ENCODE peak calls at places on chromosomes 12 and 14, in four cellular contexts. One of them, this sample, is unnamed.

GRCh38 chr12:104303538-104304151 is at the start of gene EID3:
- DNase-seq in OCI-LY7: peak; percentile 70
- DNase-seq in SK-N-SH: peak; percentile 80
- DNase-seq in H9: peak; percentile 92
- DNase-seq in this sample: peak; percentile 73

GRCh38 chr14:103897075-103897947 is 30.9 kb upstream of the TDRD9 start:
- DNase-seq in OCI-LY7: no peak
- DNase-seq in SK-N-SH: no peak
- DNase-seq in H9: no peak
- DNase-seq in this sample: no peak

GRCh38 chr14:24135834-24136683 is at the start of gene PSME1:
- DNase-seq in OCI-LY7: peak; percentile 93
- DNase-seq in SK-N-SH: peak; percentile 98
- DNase-seq in H9: peak; percentile 93
- DNase-seq in this sample: peak; percentile 91

GRCh38 chr12:13530966-13531365 is 334.4 kb downstream of the EMP1 start:
- DNase-seq in OCI-LY7: no peak
- DNase-seq in SK-N-SH: no peak
- DNase-seq in H9: no peak
- DNase-seq in this sample: no peak

GRCh38 chr12:128551266-128552025 is 272.3 kb downstream of the SLC15A4 start:
- DNase-seq in OCI-LY7: peak; percentile 61
- DNase-seq in SK-N-SH: no peak
- DNase-seq in H9: no peak
- DNase-seq in this sample: no peak

GRCh38 chr12:9636150-9636549 is 28.4 kb upstream of the KLRB1 start:
- DNase-seq in OCI-LY7: no peak
- DNase-seq in SK-N-SH: no peak
- DNase-seq in H9: no peak
- DNase-seq in this sample: no peak

GRCh38 chr12:6987956-6988573 is 17.4 kb downstream of the EMG1 start:
- DNase-seq in OCI-LY7: no peak
- DNase-seq in SK-N-SH: no peak
- DNase-seq in H9: no peak
- DNase-seq in this sample: no peak

GRCh38 chr12:124904306-124905098 is 9.9 kb downstream of the UBC start:
- DNase-seq in OCI-LY7: no peak
- DNase-seq in SK-N-SH: peak; percentile 48
- DNase-seq in H9: peak; percentile 69
- DNase-seq in this sample: peak; percentile 51

GRCh38 chr12:57881035-57881973 is 34.8 kb upstream of the CTDSP2 start:
- DNase-seq in OCI-LY7: no peak
- DNase-seq in SK-N-SH: no peak
- DNase-seq in H9: no peak
- DNase-seq in this sample: no peak

GRCh38 chr14:90536092-90536491 is 139.3 kb downstream of the CALM1 start:
- DNase-seq in OCI-LY7: no peak
- DNase-seq in SK-N-SH: no peak
- DNase-seq in H9: no peak
- DNase-seq in this sample: peak; percentile 65

GRCh38 chr12:108731866-108732461 is 646 bp upstream of the CORO1C start:
- DNase-seq in OCI-LY7: peak; percentile 98
- DNase-seq in SK-N-SH: peak; percentile 95
- DNase-seq in H9: peak; percentile 99
- DNase-seq in this sample: peak; percentile 100

GRCh38 chr12:81809829-81810595 is 50.9 kb upstream of the PPFIA2 start:
- DNase-seq in OCI-LY7: no peak
- DNase-seq in SK-N-SH: no peak
- DNase-seq in H9: no peak
- DNase-seq in this sample: peak; percentile 57

GRCh38 chr12:59651230-59651920 is 55.5 kb downstream of the SLC16A7 start:
- DNase-seq in OCI-LY7: no peak
- DNase-seq in SK-N-SH: no peak
- DNase-seq in H9: no peak
- DNase-seq in this sample: no peak

GRCh38 chr12:39012870-39013269 is 107.5 kb upstream of the CPNE8 start:
- DNase-seq in OCI-LY7: no peak
- DNase-seq in SK-N-SH: no peak
- DNase-seq in H9: no peak
- DNase-seq in this sample: no peak

GRCh38 chr14:64998455-64998931 is 11.8 kb downstream of the FNTB start:
- DNase-seq in OCI-LY7: no peak
- DNase-seq in SK-N-SH: no peak
- DNase-seq in H9: no peak
- DNase-seq in this sample: no peak

GRCh38 chr14:73887116-73887490 is 444 bp downstream of the ZNF410 start:
- DNase-seq in OCI-LY7: no peak
- DNase-seq in SK-N-SH: no peak
- DNase-seq in H9: no peak
- DNase-seq in this sample: peak; percentile 37

GRCh38 chr12:22275847-22276246 is 58.7 kb downstream of the ST8SIA1 start:
- DNase-seq in OCI-LY7: no peak
- DNase-seq in SK-N-SH: no peak
- DNase-seq in H9: peak; percentile 63
- DNase-seq in this sample: peak; percentile 100

GRCh38 chr12:39300799-39301198 is 142.1 kb downstream of the KIF21A start:
- DNase-seq in OCI-LY7: no peak
- DNase-seq in SK-N-SH: no peak
- DNase-seq in H9: no peak
- DNase-seq in this sample: no peak

GRCh38 chr12:88309546-88309945 is 167.4 kb downstream of the TMTC3 start:
- DNase-seq in OCI-LY7: no peak
- DNase-seq in SK-N-SH: no peak
- DNase-seq in H9: no peak
- DNase-seq in this sample: no peak

GRCh38 chr14:80135305-80136088 is 75.8 kb downstream of the DIO2 start:
- DNase-seq in OCI-LY7: no peak
- DNase-seq in SK-N-SH: no peak
- DNase-seq in H9: no peak
- DNase-seq in this sample: no peak

DNA sequence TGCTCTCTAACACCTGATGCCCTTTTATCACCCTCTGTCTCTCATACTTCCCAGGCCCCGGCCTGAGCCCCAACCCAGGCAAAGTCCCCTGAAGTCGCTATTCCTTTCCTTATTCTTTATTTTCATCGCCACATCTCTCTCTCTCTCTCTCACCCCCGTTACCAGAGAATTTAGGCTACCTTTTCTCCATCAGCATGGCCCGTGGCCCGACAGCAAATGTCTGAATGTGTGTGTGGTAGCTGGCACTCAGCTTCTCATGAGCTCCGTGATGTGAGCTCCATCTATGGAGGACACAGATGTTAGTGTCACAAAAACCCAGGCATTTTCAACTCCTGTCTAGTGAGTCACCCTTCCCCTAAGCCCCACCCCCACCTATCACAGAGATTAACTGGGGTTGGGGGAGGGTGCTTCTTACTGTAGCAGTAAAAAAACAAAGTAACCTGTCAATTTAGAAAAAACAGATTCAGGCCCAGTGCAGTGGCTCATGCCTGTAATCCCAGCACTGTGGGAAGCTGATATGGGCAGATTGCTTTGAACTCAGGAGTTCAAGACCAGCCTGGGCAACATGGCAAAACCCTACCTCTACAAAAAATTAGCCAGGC is 53.8 kb downstream of the VCPKMT start:
- DNase-seq in OCI-LY7: peak; percentile 91
- DNase-seq in SK-N-SH: peak; percentile 55
- DNase-seq in H9: no peak
- DNase-seq in this sample: peak; percentile 77
- H3K4me1 ChIP-seq in OCI-LY7: peaks cover 59% of the 10 kb centered on the region
- H3K4me1 ChIP-seq in SK-N-SH: peaks cover 32% of the 10 kb centered on the region
- H3K4me1 ChIP-seq in H9: peaks cover 6% of the 10 kb centered on the region
- H3K4me1 ChIP-seq in this sample: no peaks in the 10 kb centered on the region

GRCh38 chr14:45658917-45659299 is 405.9 kb upstream of the MIS18BP1 start:
- DNase-seq in OCI-LY7: no peak
- DNase-seq in SK-N-SH: no peak
- DNase-seq in H9: no peak
- DNase-seq in this sample: no peak

GRCh38 chr14:45664668-45665356 is 411.8 kb upstream of the MIS18BP1 start:
- DNase-seq in OCI-LY7: peak; percentile 3
- DNase-seq in SK-N-SH: no peak
- DNase-seq in H9: peak; percentile 73
- DNase-seq in this sample: no peak
- TF ChIP-seq CTCF in OCI-LY7: peak; percentile 61
- TF ChIP-seq CTCF in SK-N-SH: peak; percentile 34
- TF ChIP-seq CTCF in H9: peak; percentile 69
- TF ChIP-seq CTCF in this sample: no peak

GRCh38 chr12:120079352-120080042 is 37.1 kb downstream of the RAB35 start:
- DNase-seq in OCI-LY7: no peak
- DNase-seq in SK-N-SH: no peak
- DNase-seq in H9: no peak
- DNase-seq in this sample: no peak

GRCh38 chr12:120080043-120080400 is 36.5 kb downstream of the RAB35 start:
- DNase-seq in OCI-LY7: no peak
- DNase-seq in SK-N-SH: no peak
- DNase-seq in H9: no peak
- DNase-seq in this sample: no peak

GRCh38 chr12:120077260-120077659 is 39.3 kb downstream of the RAB35 start:
- DNase-seq in OCI-LY7: no peak
- DNase-seq in SK-N-SH: no peak
- DNase-seq in H9: no peak
- DNase-seq in this sample: no peak

GRCh38 chr12:120076651-120077050 is 39.9 kb downstream of the RAB35 start:
- DNase-seq in OCI-LY7: no peak
- DNase-seq in SK-N-SH: no peak
- DNase-seq in H9: no peak
- DNase-seq in this sample: no peak

DNA sequence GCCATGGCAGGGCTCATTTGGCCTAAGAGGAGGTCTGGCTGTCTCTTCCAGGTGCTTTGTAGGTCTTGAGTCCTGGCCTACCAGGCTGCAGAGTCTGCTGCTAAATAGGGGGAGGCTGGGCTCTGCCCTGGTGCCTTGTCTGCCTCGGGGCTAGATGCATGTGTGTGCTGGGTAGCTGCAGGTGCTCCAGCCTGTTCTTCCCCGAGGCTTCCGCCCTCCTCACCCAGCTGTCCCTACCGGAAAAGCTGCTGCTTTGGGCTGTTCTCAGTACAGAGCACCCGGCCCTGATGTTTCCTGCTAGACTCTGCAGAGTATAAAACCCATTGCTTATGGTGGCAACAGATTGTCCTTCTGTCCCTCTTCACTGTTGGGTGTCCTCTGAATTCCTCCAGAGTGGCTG is 37.7 kb downstream of the RAB35 start:
- DNase-seq in OCI-LY7: no peak
- DNase-seq in SK-N-SH: no peak
- DNase-seq in H9: no peak
- DNase-seq in this sample: no peak
- H3K27ac ChIP-seq in OCI-LY7: no peak overlapping the region
- H3K27ac ChIP-seq in SK-N-SH: no peak overlapping the region
- H3K27ac ChIP-seq in H9: no peak overlapping the region
- H3K27ac ChIP-seq in this sample: no peak overlapping the region

GRCh38 chr12:111406474-111407370 is 999 bp downstream of the SH2B3 start:
- DNase-seq in OCI-LY7: peak; percentile 48
- DNase-seq in SK-N-SH: peak; percentile 44
- DNase-seq in H9: no peak
- DNase-seq in this sample: peak; percentile 64
- H3K4me1 ChIP-seq in OCI-LY7: peaks cover 71% of the 10 kb centered on the region
- H3K4me1 ChIP-seq in SK-N-SH: peaks cover 47% of the 10 kb centered on the region
- H3K4me1 ChIP-seq in H9: peaks cover 3% of the 10 kb centered on the region
- H3K4me1 ChIP-seq in this sample: peaks cover 9% of the 10 kb centered on the region

GRCh38 chr12:325886-326285 is 63.2 kb downstream of the KDM5A start:
- DNase-seq in OCI-LY7: no peak
- DNase-seq in SK-N-SH: no peak
- DNase-seq in H9: no peak
- DNase-seq in this sample: no peak

GRCh38 chr12:319116-319515 is 56.5 kb upstream of the SLC6A13 start:
- DNase-seq in OCI-LY7: no peak
- DNase-seq in SK-N-SH: no peak
- DNase-seq in H9: no peak
- DNase-seq in this sample: no peak

GRCh38 chr12:323507-323906 is 60.9 kb upstream of the SLC6A13 start:
- DNase-seq in OCI-LY7: no peak
- DNase-seq in SK-N-SH: no peak
- DNase-seq in H9: no peak
- DNase-seq in this sample: no peak

DNA sequence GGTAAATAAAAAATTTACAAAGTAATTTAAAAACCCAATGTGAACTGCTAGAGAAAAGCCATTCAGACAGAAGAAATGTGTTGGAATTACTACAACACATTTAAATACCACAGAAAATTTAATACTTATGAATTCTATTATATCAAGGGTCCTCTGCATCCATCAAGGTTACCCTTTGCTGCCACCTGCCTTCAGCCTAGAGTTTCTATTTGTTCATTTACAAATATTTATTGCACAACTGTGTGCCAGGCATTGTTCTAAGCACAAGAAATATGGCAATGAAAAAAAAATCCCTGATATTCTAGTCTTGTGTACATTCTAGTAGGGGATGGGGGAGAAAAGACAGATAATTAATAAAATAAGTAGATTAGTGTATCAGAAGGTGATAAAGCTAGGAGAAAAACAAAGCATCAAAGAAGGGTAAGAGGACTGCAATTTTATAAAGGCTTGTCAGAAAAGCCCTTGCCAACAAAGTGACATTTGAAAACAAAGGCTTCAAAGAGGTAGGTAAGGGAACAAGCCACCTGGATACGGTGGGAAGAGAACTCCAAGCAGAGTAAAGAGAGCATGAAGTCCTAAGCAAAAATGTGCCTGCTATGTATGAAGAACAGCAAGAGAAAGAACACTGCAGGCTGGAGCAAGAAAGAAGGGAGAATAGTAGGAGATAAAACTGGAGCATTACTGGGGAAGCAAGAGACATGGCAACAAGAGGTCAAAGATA is 59.1 kb upstream of the SLC6A13 start:
- DNase-seq in OCI-LY7: peak; percentile 7
- DNase-seq in SK-N-SH: no peak
- DNase-seq in H9: no peak
- DNase-seq in this sample: peak; percentile 9
- TF ChIP-seq CTCF in OCI-LY7: peak; percentile 52
- TF ChIP-seq CTCF in SK-N-SH: peak; percentile 25
- TF ChIP-seq CTCF in H9: peak; percentile 39
- TF ChIP-seq CTCF in this sample: no peak

DNA sequence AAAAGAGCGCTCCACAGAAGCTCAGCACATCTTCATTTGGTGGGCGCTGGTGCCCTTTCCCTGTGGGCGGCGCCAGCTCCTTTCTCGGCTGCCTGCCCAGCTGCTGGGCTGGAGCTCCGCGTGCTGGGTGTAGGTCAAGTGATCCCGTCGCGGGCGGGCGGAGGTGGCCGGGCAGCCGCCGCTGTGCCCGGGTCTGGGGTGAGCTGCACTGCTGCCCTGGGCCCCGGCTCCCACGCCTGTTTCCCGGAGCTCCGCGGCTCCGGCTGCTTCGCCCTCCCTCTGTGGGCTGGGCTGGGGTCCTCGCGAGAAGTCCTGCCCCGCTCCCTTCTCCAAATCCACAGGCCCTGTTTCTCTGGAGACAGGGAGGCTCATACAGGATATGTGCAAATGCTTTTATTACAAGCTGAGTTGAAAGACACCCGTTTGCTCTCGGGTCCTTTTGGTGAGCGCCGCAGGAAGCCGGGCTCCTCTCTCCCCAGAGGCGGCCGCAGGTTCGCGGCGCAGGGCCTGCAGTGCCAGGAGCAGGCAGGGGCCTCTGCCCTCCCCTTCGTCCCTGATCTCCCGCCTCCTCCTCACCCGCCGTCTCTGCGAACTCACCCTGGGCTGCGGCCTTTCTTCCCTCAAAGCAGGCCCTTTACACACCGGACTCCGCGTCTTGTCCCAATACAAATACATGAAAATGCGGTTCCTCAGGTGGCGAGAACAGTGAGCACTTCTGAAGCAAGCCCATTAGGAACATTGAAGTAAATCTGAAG is 67.8 kb upstream of the CAPRIN2 start:
- DNase-seq in OCI-LY7: no peak
- DNase-seq in SK-N-SH: peak; percentile 33
- DNase-seq in H9: peak; percentile 79
- DNase-seq in this sample: peak; percentile 75
- H3K27ac ChIP-seq in OCI-LY7: no peak overlapping the region
- H3K27ac ChIP-seq in SK-N-SH: no peak overlapping the region
- H3K27ac ChIP-seq in H9: no peak overlapping the region
- H3K27ac ChIP-seq in this sample: no peak overlapping the region

This sample was measured in cardiac muscle cell.